ENCODE peak calls at places on chromosomes 16 and 17, in five cellular contexts. One of them, this sample, is unnamed.

GRCh38 chr17:19409509-19409908 is 1.5 kb upstream of the RNF112 start:
- DNase-seq in H1: no peak
- DNase-seq in GM12878: no peak
- DNase-seq in K562: no peak
- DNase-seq in HepG2: no peak
- DNase-seq in this sample: peak; percentile 64

GRCh38 chr17:27959382-27959709 is 66.2 kb upstream of the LYRM9 start:
- DNase-seq in H1: no peak
- DNase-seq in GM12878: no peak
- DNase-seq in K562: no peak
- DNase-seq in HepG2: no peak
- DNase-seq in this sample: no peak

GRCh38 chr17:43020789-43021738 is 1.1 kb downstream of the VAT1 start:
- DNase-seq in H1: peak; percentile 66
- DNase-seq in GM12878: no peak
- DNase-seq in K562: peak; percentile 83
- DNase-seq in HepG2: peak; percentile 63
- DNase-seq in this sample: no peak

GRCh38 chr16:933581-933980 is 37.2 kb downstream of the LMF1 start:
- DNase-seq in H1: no peak
- DNase-seq in GM12878: no peak
- DNase-seq in K562: no peak
- DNase-seq in HepG2: no peak
- DNase-seq in this sample: no peak

GRCh38 chr17:28908640-28909098 is 5.8 kb upstream of the DHRS13 start:
- DNase-seq in H1: no peak
- DNase-seq in GM12878: no peak
- DNase-seq in K562: no peak
- DNase-seq in HepG2: peak; percentile 86
- DNase-seq in this sample: no peak

GRCh38 chr17:9199474-9200196 is 178.3 kb downstream of the NTN1 start:
- DNase-seq in H1: no peak
- DNase-seq in GM12878: no peak
- DNase-seq in K562: peak; percentile 12
- DNase-seq in HepG2: no peak
- DNase-seq in this sample: no peak

GRCh38 chr17:68777243-68777855 is 176.2 kb upstream of the FAM20A start:
- DNase-seq in H1: peak; percentile 78
- DNase-seq in GM12878: no peak
- DNase-seq in K562: peak; percentile 29
- DNase-seq in HepG2: peak; percentile 88
- DNase-seq in this sample: peak; percentile 51

GRCh38 chr17:15955793-15956541 is 11.0 kb downstream of the ADORA2B start:
- DNase-seq in H1: no peak
- DNase-seq in GM12878: no peak
- DNase-seq in K562: peak; percentile 56
- DNase-seq in HepG2: no peak
- DNase-seq in this sample: no peak

GRCh38 chr17:70622382-70623260 is 453.3 kb downstream of the KCNJ2 start:
- DNase-seq in H1: peak; percentile 81
- DNase-seq in GM12878: no peak
- DNase-seq in K562: no peak
- DNase-seq in HepG2: no peak
- DNase-seq in this sample: peak; percentile 38

GRCh38 chr17:40362696-40363479 is 1.6 kb downstream of the GJD3 start:
- DNase-seq in H1: peak; percentile 94
- DNase-seq in GM12878: no peak
- DNase-seq in K562: peak; percentile 91
- DNase-seq in HepG2: peak; percentile 85
- DNase-seq in this sample: peak; percentile 54

GRCh38 chr16:85490971-85491771 is 122.0 kb upstream of the GSE1 start:
- DNase-seq in H1: peak; percentile 89
- DNase-seq in GM12878: no peak
- DNase-seq in K562: peak; percentile 79
- DNase-seq in HepG2: peak; percentile 53
- DNase-seq in this sample: peak; percentile 31

GRCh38 chr16:85027968-85028637 is 508 bp downstream of the KIAA0513 start:
- DNase-seq in H1: no peak
- DNase-seq in GM12878: no peak
- DNase-seq in K562: no peak
- DNase-seq in HepG2: no peak
- DNase-seq in this sample: no peak

GRCh38 chr17:78272181-78272913 is 40.9 kb downstream of the TMEM235 start:
- DNase-seq in H1: no peak
- DNase-seq in GM12878: no peak
- DNase-seq in K562: peak; percentile 76
- DNase-seq in HepG2: no peak
- DNase-seq in this sample: no peak

GRCh38 chr16:11203111-11203623 is 52.8 kb downstream of the SOCS1 start:
- DNase-seq in H1: no peak
- DNase-seq in GM12878: no peak
- DNase-seq in K562: no peak
- DNase-seq in HepG2: no peak
- DNase-seq in this sample: no peak

GRCh38 chr16:31086629-31086906 is 2.2 kb downstream of the PRSS53 start:
- DNase-seq in H1: no peak
- DNase-seq in GM12878: no peak
- DNase-seq in K562: no peak
- DNase-seq in HepG2: no peak
- DNase-seq in this sample: no peak

GRCh38 chr17:30376621-30377452 is 1.9 kb upstream of the CPD start:
- DNase-seq in H1: no peak
- DNase-seq in GM12878: peak; percentile 40
- DNase-seq in K562: no peak
- DNase-seq in HepG2: peak; percentile 88
- DNase-seq in this sample: no peak

GRCh38 chr16:85330694-85331188 is 218.5 kb upstream of the CIBAR2 start:
- DNase-seq in H1: no peak
- DNase-seq in GM12878: no peak
- DNase-seq in K562: peak; percentile 86
- DNase-seq in HepG2: peak; percentile 72
- DNase-seq in this sample: peak; percentile 86

GRCh38 chr16:89478576-89479221 is 11.7 kb downstream of the ANKRD11 start:
- DNase-seq in H1: no peak
- DNase-seq in GM12878: no peak
- DNase-seq in K562: no peak
- DNase-seq in HepG2: peak; percentile 84
- DNase-seq in this sample: no peak

GRCh38 chr16:83653785-83654184 is 154.0 kb upstream of the HSBP1 start:
- DNase-seq in H1: no peak
- DNase-seq in GM12878: no peak
- DNase-seq in K562: no peak
- DNase-seq in HepG2: no peak
- DNase-seq in this sample: no peak

GRCh38 chr16:24978370-24978914 is 36.7 kb downstream of the ARHGAP17 start:
- DNase-seq in H1: no peak
- DNase-seq in GM12878: peak; percentile 77
- DNase-seq in K562: no peak
- DNase-seq in HepG2: no peak
- DNase-seq in this sample: no peak

GRCh38 chr17:34763727-34764665 is 184.6 kb downstream of the TMEM132E start:
- DNase-seq in H1: no peak
- DNase-seq in GM12878: no peak
- DNase-seq in K562: no peak
- DNase-seq in HepG2: no peak
- DNase-seq in this sample: no peak

GRCh38 chr16:23807028-23807427 is 28.8 kb upstream of the PRKCB start:
- DNase-seq in H1: no peak
- DNase-seq in GM12878: no peak
- DNase-seq in K562: no peak
- DNase-seq in HepG2: no peak
- DNase-seq in this sample: no peak

GRCh38 chr16:84471316-84471715 is 33.1 kb downstream of the MEAK7 start:
- DNase-seq in H1: no peak
- DNase-seq in GM12878: no peak
- DNase-seq in K562: no peak
- DNase-seq in HepG2: no peak
- DNase-seq in this sample: no peak

GRCh38 chr16:49773534-49774486 is 82.1 kb downstream of the ZNF423 start:
- DNase-seq in H1: no peak
- DNase-seq in GM12878: no peak
- DNase-seq in K562: no peak
- DNase-seq in HepG2: no peak
- DNase-seq in this sample: no peak

GRCh38 chr17:67821871-67822367 is 3.4 kb upstream of the BPTF start:
- DNase-seq in H1: no peak
- DNase-seq in GM12878: no peak
- DNase-seq in K562: no peak
- DNase-seq in HepG2: no peak
- DNase-seq in this sample: no peak

GRCh38 chr17:2881295-2881694 is 85.1 kb downstream of the RAP1GAP2 start:
- DNase-seq in H1: no peak
- DNase-seq in GM12878: no peak
- DNase-seq in K562: no peak
- DNase-seq in HepG2: no peak
- DNase-seq in this sample: no peak

GRCh38 chr16:79918916-79919315 is 318.4 kb upstream of the MAF start:
- DNase-seq in H1: no peak
- DNase-seq in GM12878: no peak
- DNase-seq in K562: no peak
- DNase-seq in HepG2: no peak
- DNase-seq in this sample: no peak

GRCh38 chr16:57801098-57801855 is 1.0 kb downstream of the KIFC3 start:
- DNase-seq in H1: no peak
- DNase-seq in GM12878: no peak
- DNase-seq in K562: no peak
- DNase-seq in HepG2: no peak
- DNase-seq in this sample: no peak

GRCh38 chr16:66427036-66427446 is at the start of gene BEAN1:
- DNase-seq in H1: peak; percentile 66
- DNase-seq in GM12878: no peak
- DNase-seq in K562: peak; percentile 78
- DNase-seq in HepG2: no peak
- DNase-seq in this sample: no peak

GRCh38 chr16:81553080-81553813 is 108.6 kb downstream of the CMIP start:
- DNase-seq in H1: no peak
- DNase-seq in GM12878: no peak
- DNase-seq in K562: no peak
- DNase-seq in HepG2: peak; percentile 91
- DNase-seq in this sample: no peak
- H3K79me2 ChIP-seq in H1: peaks cover 87% of the 10 kb centered on the region
- H3K79me2 ChIP-seq in GM12878: peaks cover 1% of the 10 kb centered on the region
- H3K79me2 ChIP-seq in K562: peaks cover 85% of the 10 kb centered on the region
- H3K79me2 ChIP-seq in HepG2: peaks cover 95% of the 10 kb centered on the region
- H3K79me2 ChIP-seq in this sample: peaks cover 100% of the 10 kb centered on the region

GRCh38 chr16:15775209-15775608 is 81.6 kb downstream of the MYH11 start:
- DNase-seq in H1: no peak
- DNase-seq in GM12878: peak; percentile 11
- DNase-seq in K562: no peak
- DNase-seq in HepG2: no peak
- DNase-seq in this sample: peak; percentile 50

GRCh38 chr16:15775663-15776304 is 81.0 kb downstream of the MYH11 start:
- DNase-seq in H1: no peak
- DNase-seq in GM12878: no peak
- DNase-seq in K562: no peak
- DNase-seq in HepG2: no peak
- DNase-seq in this sample: no peak

GRCh38 chr16:15777533-15778203 is 79.2 kb downstream of the MYH11 start:
- DNase-seq in H1: peak; percentile 51
- DNase-seq in GM12878: no peak
- DNase-seq in K562: peak; percentile 66
- DNase-seq in HepG2: peak; percentile 85
- DNase-seq in this sample: peak; percentile 60

GRCh38 chr16:15778204-15778743 is 78.6 kb downstream of the MYH11 start:
- DNase-seq in H1: no peak
- DNase-seq in GM12878: no peak
- DNase-seq in K562: no peak
- DNase-seq in HepG2: no peak
- DNase-seq in this sample: no peak

DNA sequence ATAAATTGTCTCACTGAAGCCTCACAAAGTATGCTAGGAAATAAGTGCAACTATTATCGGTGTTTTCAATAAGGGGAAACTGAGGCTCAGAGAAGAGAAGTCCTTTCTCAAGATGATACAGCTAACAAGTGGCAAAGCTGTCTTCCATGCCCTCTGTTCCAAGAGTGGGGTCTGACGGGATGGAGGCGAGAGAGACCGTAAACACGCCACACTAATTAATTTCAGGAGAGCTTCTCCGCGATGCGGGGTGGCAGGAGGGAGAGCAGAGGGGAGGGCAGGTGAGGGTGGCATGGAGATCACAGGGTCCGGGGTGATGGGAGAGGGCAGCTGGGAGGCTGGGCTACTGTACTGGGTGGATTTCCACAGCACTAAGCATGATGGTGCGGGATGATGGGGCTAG is 80.3 kb downstream of the MYH11 start:
- DNase-seq in H1: no peak
- DNase-seq in GM12878: no peak
- DNase-seq in K562: no peak
- DNase-seq in HepG2: no peak
- DNase-seq in this sample: no peak
- TF ChIP-seq POLR2AphosphoS5 in H1: no peak
- TF ChIP-seq POLR2AphosphoS5 in GM12878: no peak
- TF ChIP-seq POLR2AphosphoS5 in K562: no peak
- TF ChIP-seq POLR2AphosphoS5 in HepG2: no peak
- TF ChIP-seq POLR2AphosphoS5 in this sample: no peak

GRCh38 chr17:77011173-77012011 is 129.4 kb upstream of the SEC14L1 start:
- DNase-seq in H1: peak; percentile 86
- DNase-seq in GM12878: no peak
- DNase-seq in K562: no peak
- DNase-seq in HepG2: peak; percentile 53
- DNase-seq in this sample: peak; percentile 48
- TF ChIP-seq CEBPB in H1: no peak
- TF ChIP-seq CEBPB in GM12878: no peak
- TF ChIP-seq CEBPB in K562: no peak
- TF ChIP-seq CEBPB in HepG2: no peak
- TF ChIP-seq CEBPB in this sample: peak; percentile 37

GRCh38 chr16:87487361-87487924 is 5.4 kb downstream of the ZCCHC14 start:
- DNase-seq in H1: peak; percentile 72
- DNase-seq in GM12878: no peak
- DNase-seq in K562: peak; percentile 44
- DNase-seq in HepG2: peak; percentile 97
- DNase-seq in this sample: peak; percentile 69

GRCh38 chr16:87483481-87483880 is 9.3 kb downstream of the ZCCHC14 start:
- DNase-seq in H1: no peak
- DNase-seq in GM12878: no peak
- DNase-seq in K562: no peak
- DNase-seq in HepG2: no peak
- DNase-seq in this sample: no peak

GRCh38 chr16:87489434-87490045 is 3.3 kb downstream of the ZCCHC14 start:
- DNase-seq in H1: no peak
- DNase-seq in GM12878: no peak
- DNase-seq in K562: no peak
- DNase-seq in HepG2: peak; percentile 45
- DNase-seq in this sample: no peak

GRCh38 chr16:87484487-87485331 is 8.1 kb downstream of the ZCCHC14 start:
- DNase-seq in H1: no peak
- DNase-seq in GM12878: no peak
- DNase-seq in K562: no peak
- DNase-seq in HepG2: peak; percentile 69
- DNase-seq in this sample: no peak

DNA sequence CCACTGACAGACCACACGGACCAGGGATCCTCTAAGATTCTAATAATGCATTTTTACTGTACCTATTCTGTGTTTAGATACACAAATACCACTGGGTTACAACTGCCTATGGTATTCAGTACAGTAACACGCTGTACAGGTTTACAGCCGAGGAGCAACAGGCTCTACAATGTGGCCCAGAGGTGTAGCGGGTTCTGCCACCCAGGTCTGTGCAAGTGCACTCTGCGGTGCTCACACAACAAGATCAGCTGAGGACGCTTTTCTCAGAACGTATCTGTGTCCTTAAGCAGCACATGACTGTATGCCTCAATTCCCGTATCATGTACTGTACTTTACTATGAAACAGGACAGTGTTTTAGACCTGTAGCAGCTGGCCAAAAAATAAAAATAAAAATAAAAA is 6.5 kb downstream of the ZCCHC14 start:
- DNase-seq in H1: no peak
- DNase-seq in GM12878: no peak
- DNase-seq in K562: no peak
- DNase-seq in HepG2: no peak
- DNase-seq in this sample: no peak
- H3K79me2 ChIP-seq in H1: peaks cover 93% of the 10 kb centered on the region
- H3K79me2 ChIP-seq in GM12878: no peaks in the 10 kb centered on the region
- H3K79me2 ChIP-seq in K562: peaks cover 34% of the 10 kb centered on the region
- H3K79me2 ChIP-seq in HepG2: peaks cover 96% of the 10 kb centered on the region
- H3K79me2 ChIP-seq in this sample: peaks cover 94% of the 10 kb centered on the region

This sample was measured in HCT116.